ENCODE peak calls at places on chromosomes 4 and X, in five cellular contexts. K, G, I, V and A are unnamed samples.

GRCh38 chrX:41733939-41734338 is 10.0 kb downstream of the GPR82 start:
- DNase-seq in K (no peak), G (no peak), I (peak), V (no peak), A (no peak)

GRCh38 chr4:40334591-40335507 is at the start of gene CHRNA9:
- DNase-seq in K (no peak), G (no peak), I (no peak), V (no peak), A (no peak)

GRCh38 chrX:71660562-71661416 is 6.6 kb upstream of the LOC101059915 start:
- DNase-seq in K (no peak), G (no peak), I (no peak), V (no peak), A (no peak)

GRCh38 chrX:47059142-47059874 is 18.9 kb upstream of the RGN start:
- DNase-seq in K (no peak), G (no peak), I (no peak), V (no peak), A (no peak)

GRCh38 chr4:112650332-112650731 is 13.4 kb downstream of the LARP7 start:
- DNase-seq in K (no peak), G (no peak), I (no peak), V (no peak), A (no peak)

GRCh38 chrX:153334654-153335295 is 822 bp downstream of the ZNF275 start:
- DNase-seq in K (no peak), G (peak), I (no peak), V (no peak), A (no peak)

GRCh38 chr4:66062044-66062443 is 391.8 kb upstream of the EPHA5 start:
- DNase-seq in K (no peak), G (peak), I (no peak), V (peak), A (no peak)

GRCh38 chr4:53321988-53322289 is 43.9 kb downstream of the SCFD2 start:
- DNase-seq in K (no peak), G (no peak), I (no peak), V (no peak), A (no peak)